ENCODE peak calls at places on chromosome 13, in eight cellular contexts. One of them, this sample, is unnamed.

GRCh38 chr13:50101590-50101989 is 86.3 kb downstream of the KCNRG start:
- DNase-seq in progenitor cell of endocrine pancreas: no peak
- DNase-seq in GM23338: no peak
- DNase-seq in right lobe of liver: no peak
- DNase-seq in CD8-positive, alpha-beta T cell: no peak
- DNase-seq in GM06990: no peak
- DNase-seq in thyroid gland: no peak
- DNase-seq in upper lobe of right lung: no peak
- DNase-seq in this sample: no peak

GRCh38 chr13:75530536-75530935 is 7.1 kb downstream of the COMMD6 start:
- DNase-seq in thyroid gland: no peak
- DNase-seq in right lobe of liver: no peak
- DNase-seq in progenitor cell of endocrine pancreas: no peak
- DNase-seq in CD8-positive, alpha-beta T cell: no peak
- DNase-seq in upper lobe of right lung: no peak
- DNase-seq in GM06990: no peak
- DNase-seq in GM23338: no peak
- DNase-seq in this sample: no peak

GRCh38 chr13:34207334-34207733 is 389.4 kb downstream of the RFC3 start:
- DNase-seq in progenitor cell of endocrine pancreas: no peak
- DNase-seq in GM06990: no peak
- DNase-seq in thyroid gland: no peak
- DNase-seq in GM23338: no peak
- DNase-seq in right lobe of liver: no peak
- DNase-seq in upper lobe of right lung: no peak
- DNase-seq in CD8-positive, alpha-beta T cell: no peak
- DNase-seq in this sample: no peak

GRCh38 chr13:95497307-95497943 is 55.1 kb upstream of the CLDN10 start:
- DNase-seq in upper lobe of right lung: no peak
- DNase-seq in GM06990: no peak
- DNase-seq in right lobe of liver: no peak
- DNase-seq in CD8-positive, alpha-beta T cell: no peak
- DNase-seq in GM23338: no peak
- DNase-seq in thyroid gland: no peak
- DNase-seq in progenitor cell of endocrine pancreas: no peak
- DNase-seq in this sample: no peak

GRCh38 chr13:62433660-62434059 is 1018.0 kb upstream of the PCDH20 start:
- DNase-seq in CD8-positive, alpha-beta T cell: no peak
- DNase-seq in upper lobe of right lung: no peak
- DNase-seq in GM23338: no peak
- DNase-seq in GM06990: no peak
- DNase-seq in thyroid gland: no peak
- DNase-seq in right lobe of liver: no peak
- DNase-seq in progenitor cell of endocrine pancreas: no peak
- DNase-seq in this sample: no peak

GRCh38 chr13:24032674-24033073 is 127.8 kb upstream of the SPATA13 start:
- DNase-seq in CD8-positive, alpha-beta T cell: no peak
- DNase-seq in GM06990: no peak
- DNase-seq in right lobe of liver: no peak
- DNase-seq in progenitor cell of endocrine pancreas: no peak
- DNase-seq in GM23338: no peak
- DNase-seq in thyroid gland: no peak
- DNase-seq in upper lobe of right lung: no peak
- DNase-seq in this sample: no peak

GRCh38 chr13:40635315-40635995 is 31.0 kb downstream of the FOXO1 start:
- DNase-seq in CD8-positive, alpha-beta T cell: no peak
- DNase-seq in upper lobe of right lung: no peak
- DNase-seq in thyroid gland: no peak
- DNase-seq in progenitor cell of endocrine pancreas: no peak
- DNase-seq in GM23338: no peak
- DNase-seq in GM06990: no peak
- DNase-seq in right lobe of liver: no peak
- DNase-seq in this sample: no peak

GRCh38 chr13:19618925-19619324 is 14.5 kb upstream of the MPHOSPH8 start:
- DNase-seq in GM23338: peak; percentile 80
- DNase-seq in upper lobe of right lung: no peak
- DNase-seq in GM06990: no peak
- DNase-seq in CD8-positive, alpha-beta T cell: no peak
- DNase-seq in progenitor cell of endocrine pancreas: no peak
- DNase-seq in thyroid gland: no peak
- DNase-seq in right lobe of liver: peak; percentile 68
- DNase-seq in this sample: no peak

GRCh38 chr13:80921556-80921955 is 580.6 kb upstream of the SPRY2 start:
- DNase-seq in right lobe of liver: no peak
- DNase-seq in GM23338: no peak
- DNase-seq in progenitor cell of endocrine pancreas: no peak
- DNase-seq in GM06990: no peak
- DNase-seq in thyroid gland: no peak
- DNase-seq in CD8-positive, alpha-beta T cell: no peak
- DNase-seq in upper lobe of right lung: no peak
- DNase-seq in this sample: no peak

GRCh38 chr13:73222627-73223026 is 163.8 kb downstream of the KLF5 start:
- DNase-seq in progenitor cell of endocrine pancreas: no peak
- DNase-seq in GM06990: no peak
- DNase-seq in GM23338: no peak
- DNase-seq in upper lobe of right lung: no peak
- DNase-seq in right lobe of liver: no peak
- DNase-seq in CD8-positive, alpha-beta T cell: no peak
- DNase-seq in thyroid gland: no peak
- DNase-seq in this sample: no peak

GRCh38 chr13:34419025-34419424 is 523.0 kb upstream of the NBEA start:
- DNase-seq in GM23338: no peak
- DNase-seq in CD8-positive, alpha-beta T cell: no peak
- DNase-seq in right lobe of liver: no peak
- DNase-seq in upper lobe of right lung: no peak
- DNase-seq in progenitor cell of endocrine pancreas: no peak
- DNase-seq in GM06990: no peak
- DNase-seq in thyroid gland: no peak
- DNase-seq in this sample: no peak

GRCh38 chr13:109516196-109516595 is 270.2 kb downstream of the IRS2 start:
- DNase-seq in progenitor cell of endocrine pancreas: no peak
- DNase-seq in upper lobe of right lung: no peak
- DNase-seq in right lobe of liver: no peak
- DNase-seq in GM06990: no peak
- DNase-seq in CD8-positive, alpha-beta T cell: no peak
- DNase-seq in thyroid gland: no peak
- DNase-seq in GM23338: no peak
- DNase-seq in this sample: no peak

GRCh38 chr13:28199089-28199488 is 60.7 kb downstream of the PAN3 start:
- DNase-seq in upper lobe of right lung: no peak
- DNase-seq in right lobe of liver: no peak
- DNase-seq in thyroid gland: no peak
- DNase-seq in CD8-positive, alpha-beta T cell: no peak
- DNase-seq in GM23338: peak; percentile 45
- DNase-seq in GM06990: no peak
- DNase-seq in progenitor cell of endocrine pancreas: no peak
- DNase-seq in this sample: no peak

GRCh38 chr13:112896736-112897602 is 72.0 kb upstream of the MCF2L start:
- DNase-seq in thyroid gland: no peak
- DNase-seq in progenitor cell of endocrine pancreas: no peak
- DNase-seq in GM06990: no peak
- DNase-seq in upper lobe of right lung: no peak
- DNase-seq in CD8-positive, alpha-beta T cell: no peak
- DNase-seq in right lobe of liver: no peak
- DNase-seq in GM23338: no peak
- DNase-seq in this sample: no peak

DNA sequence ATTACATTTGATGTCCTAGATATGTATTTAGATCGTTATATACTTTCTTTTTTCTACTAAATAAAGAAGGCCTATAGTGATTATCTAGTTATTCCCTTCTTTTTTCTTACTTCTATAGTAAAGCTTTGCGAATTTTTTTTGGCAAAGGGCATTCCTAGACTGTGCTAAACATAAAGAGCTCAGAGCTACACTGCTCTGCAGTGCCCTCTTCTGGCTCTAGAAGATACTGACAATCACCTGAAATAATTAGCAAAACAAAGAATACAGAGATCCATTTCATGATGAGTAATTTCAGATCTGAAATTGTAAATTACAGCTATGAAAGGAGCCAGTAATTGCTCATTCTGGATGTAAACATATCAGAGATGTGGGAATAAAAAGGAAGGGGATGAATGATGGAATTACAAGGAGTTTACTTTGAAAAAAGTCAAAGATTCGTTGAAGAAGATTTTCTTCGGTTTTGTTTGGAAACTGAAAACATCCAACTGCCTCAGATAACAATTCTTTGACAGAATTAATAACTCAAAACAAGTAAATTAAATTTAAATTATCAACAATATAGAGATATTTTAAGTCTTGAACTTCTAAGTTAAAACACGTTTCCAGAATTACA is 288.5 kb downstream of the NALCN start:
- DNase-seq in upper lobe of right lung: no peak
- DNase-seq in thyroid gland: peak; percentile 8
- DNase-seq in CD8-positive, alpha-beta T cell: no peak
- DNase-seq in right lobe of liver: no peak
- DNase-seq in GM06990: no peak
- DNase-seq in progenitor cell of endocrine pancreas: no peak
- DNase-seq in GM23338: peak; percentile 60
- DNase-seq in this sample: no peak
- TF ChIP-seq CTCF in upper lobe of right lung: peak; percentile 79
- TF ChIP-seq CTCF in thyroid gland: peak; percentile 24
- TF ChIP-seq CTCF in CD8-positive, alpha-beta T cell: peak; percentile 72
- TF ChIP-seq CTCF in right lobe of liver: peak; percentile 86
- TF ChIP-seq CTCF in GM06990: peak; percentile 80
- TF ChIP-seq CTCF in progenitor cell of endocrine pancreas: peak; percentile 86
- TF ChIP-seq CTCF in GM23338: peak; percentile 74
- TF ChIP-seq CTCF in this sample: peak; percentile 81

GRCh38 chr13:87078947-87079795 is 592.0 kb upstream of the SLITRK5 start:
- DNase-seq in GM06990: no peak
- DNase-seq in upper lobe of right lung: peak; percentile 50
- DNase-seq in GM23338: no peak
- DNase-seq in progenitor cell of endocrine pancreas: no peak
- DNase-seq in CD8-positive, alpha-beta T cell: no peak
- DNase-seq in thyroid gland: no peak
- DNase-seq in right lobe of liver: no peak
- DNase-seq in this sample: no peak

GRCh38 chr13:87087741-87088140 is 583.4 kb upstream of the SLITRK5 start:
- DNase-seq in right lobe of liver: no peak
- DNase-seq in progenitor cell of endocrine pancreas: no peak
- DNase-seq in GM06990: no peak
- DNase-seq in thyroid gland: no peak
- DNase-seq in CD8-positive, alpha-beta T cell: no peak
- DNase-seq in upper lobe of right lung: no peak
- DNase-seq in GM23338: no peak
- DNase-seq in this sample: no peak

GRCh38 chr13:87080100-87080779 is 590.9 kb upstream of the SLITRK5 start:
- DNase-seq in GM06990: no peak
- DNase-seq in upper lobe of right lung: peak; percentile 37
- DNase-seq in progenitor cell of endocrine pancreas: no peak
- DNase-seq in CD8-positive, alpha-beta T cell: no peak
- DNase-seq in GM23338: no peak
- DNase-seq in thyroid gland: no peak
- DNase-seq in right lobe of liver: no peak
- DNase-seq in this sample: no peak

GRCh38 chr13:87089391-87089790 is 581.8 kb upstream of the SLITRK5 start:
- DNase-seq in upper lobe of right lung: no peak
- DNase-seq in right lobe of liver: no peak
- DNase-seq in GM23338: peak; percentile 11
- DNase-seq in progenitor cell of endocrine pancreas: no peak
- DNase-seq in CD8-positive, alpha-beta T cell: no peak
- DNase-seq in GM06990: no peak
- DNase-seq in thyroid gland: no peak
- DNase-seq in this sample: no peak

GRCh38 chr13:87084192-87084591 is 587.0 kb upstream of the SLITRK5 start:
- DNase-seq in GM23338: peak; percentile 9
- DNase-seq in upper lobe of right lung: no peak
- DNase-seq in GM06990: no peak
- DNase-seq in CD8-positive, alpha-beta T cell: no peak
- DNase-seq in thyroid gland: no peak
- DNase-seq in right lobe of liver: no peak
- DNase-seq in progenitor cell of endocrine pancreas: no peak
- DNase-seq in this sample: no peak
- TF ChIP-seq CTCF in GM23338: peak; percentile 53
- TF ChIP-seq CTCF in upper lobe of right lung: no peak
- TF ChIP-seq CTCF in GM06990: no peak
- TF ChIP-seq CTCF in CD8-positive, alpha-beta T cell: no peak
- TF ChIP-seq CTCF in thyroid gland: no peak
- TF ChIP-seq CTCF in right lobe of liver: peak; percentile 8
- TF ChIP-seq CTCF in progenitor cell of endocrine pancreas: no peak
- TF ChIP-seq CTCF in this sample: no peak

GRCh38 chr13:102845630-102846260 is at the start of gene ERCC5:
- DNase-seq in progenitor cell of endocrine pancreas: peak; percentile 84
- DNase-seq in GM23338: peak; percentile 97
- DNase-seq in upper lobe of right lung: peak; percentile 96
- DNase-seq in CD8-positive, alpha-beta T cell: peak; percentile 96
- DNase-seq in right lobe of liver: peak; percentile 96
- DNase-seq in thyroid gland: peak; percentile 93
- DNase-seq in GM06990: peak; percentile 94
- DNase-seq in this sample: no peak
- TF ChIP-seq CTCF in progenitor cell of endocrine pancreas: no peak
- TF ChIP-seq CTCF in GM23338: no peak
- TF ChIP-seq CTCF in upper lobe of right lung: no peak
- TF ChIP-seq CTCF in CD8-positive, alpha-beta T cell: no peak
- TF ChIP-seq CTCF in right lobe of liver: peak; percentile 10
- TF ChIP-seq CTCF in thyroid gland: no peak
- TF ChIP-seq CTCF in GM06990: no peak
- TF ChIP-seq CTCF in this sample: no peak

DNA sequence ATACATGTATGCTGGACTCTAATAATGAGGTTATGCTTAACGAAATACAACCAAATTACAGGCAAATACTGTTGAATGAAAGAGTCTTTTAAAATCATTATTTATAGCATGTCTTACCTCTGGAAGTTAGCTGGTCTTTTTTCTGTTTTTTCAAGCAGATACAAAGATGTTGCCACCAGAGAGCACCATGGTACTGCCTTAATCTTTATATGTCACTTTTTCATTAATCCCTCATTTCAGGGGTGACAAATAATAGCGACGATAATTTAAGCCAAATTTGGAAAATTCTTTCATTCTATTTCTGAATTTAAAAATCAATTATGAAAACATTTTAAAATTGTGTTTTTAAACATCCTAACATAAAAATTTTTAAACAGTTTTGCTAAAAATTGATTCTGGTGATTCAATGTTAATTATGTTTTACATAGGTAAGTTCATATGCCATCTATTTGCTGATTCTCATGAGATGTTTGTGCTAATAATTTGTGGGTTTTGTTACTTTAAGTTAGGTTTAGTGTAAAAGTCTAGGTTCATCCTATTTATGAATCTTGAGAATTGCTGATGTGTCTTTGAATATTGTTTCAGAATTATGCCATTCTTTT is 379.3 kb upstream of the SGCG start:
- DNase-seq in right lobe of liver: no peak
- DNase-seq in GM23338: peak; percentile 56
- DNase-seq in CD8-positive, alpha-beta T cell: no peak
- DNase-seq in thyroid gland: no peak
- DNase-seq in GM06990: no peak
- DNase-seq in progenitor cell of endocrine pancreas: no peak
- DNase-seq in upper lobe of right lung: no peak
- DNase-seq in this sample: no peak
- TF ChIP-seq CTCF in right lobe of liver: no peak
- TF ChIP-seq CTCF in GM23338: peak; percentile 55
- TF ChIP-seq CTCF in CD8-positive, alpha-beta T cell: no peak
- TF ChIP-seq CTCF in thyroid gland: no peak
- TF ChIP-seq CTCF in GM06990: peak; percentile 33
- TF ChIP-seq CTCF in progenitor cell of endocrine pancreas: peak; percentile 54
- TF ChIP-seq CTCF in upper lobe of right lung: peak; percentile 39
- TF ChIP-seq CTCF in this sample: peak; percentile 56